ENCODE peak calls at places on chromosomes 1 and 21, in six cellular contexts. One of them, this sample, is unnamed. For H3F3A, the result is how much of the 10 kb centered on the place peaks cover.

GRCh38 chr1:12063141-12064072 is at the start of gene TNFRSF8:
- DNase-seq in neural progenitor cell: peak
- DNase-seq in MM.1S: no peak
- DNase-seq in SK-N-SH: peak
- DNase-seq in GM23248: peak
- DNase-seq in GM23338: peak
- DNase-seq in this sample: no peak

GRCh38 chr1:162335126-162335525 is 41.5 kb downstream of the SPATA46 start:
- DNase-seq in MM.1S: no peak
- DNase-seq in GM23248: no peak
- DNase-seq in SK-N-SH: no peak
- DNase-seq in GM23338: no peak
- DNase-seq in neural progenitor cell: no peak
- DNase-seq in this sample: no peak

GRCh38 chr1:176670853-176671252 is 207.9 kb downstream of the PAPPA2 start:
- DNase-seq in GM23248: no peak
- DNase-seq in GM23338: peak
- DNase-seq in MM.1S: no peak
- DNase-seq in neural progenitor cell: no peak
- DNase-seq in SK-N-SH: no peak
- DNase-seq in this sample: no peak

GRCh38 chr1:861714-862113 is 62.0 kb upstream of the SAMD11 start:
- DNase-seq in GM23338: no peak
- DNase-seq in neural progenitor cell: no peak
- DNase-seq in SK-N-SH: no peak
- DNase-seq in MM.1S: no peak
- DNase-seq in GM23248: no peak
- DNase-seq in this sample: no peak

GRCh38 chr1:220457982-220458381 is 70.0 kb upstream of the MARK1 start:
- DNase-seq in GM23338: no peak
- DNase-seq in MM.1S: no peak
- DNase-seq in SK-N-SH: no peak
- DNase-seq in GM23248: no peak
- DNase-seq in neural progenitor cell: no peak
- DNase-seq in this sample: no peak

GRCh38 chr1:206890125-206890637 is 7.1 kb upstream of the IL24 start:
- DNase-seq in neural progenitor cell: no peak
- DNase-seq in GM23338: peak
- DNase-seq in GM23248: peak
- DNase-seq in MM.1S: no peak
- DNase-seq in SK-N-SH: no peak
- DNase-seq in this sample: peak

GRCh38 chr21:38639782-38640750 is 141.8 kb upstream of the ERG start:
- DNase-seq in SK-N-SH: no peak
- DNase-seq in GM23338: no peak
- DNase-seq in neural progenitor cell: no peak
- DNase-seq in GM23248: no peak
- DNase-seq in MM.1S: no peak
- DNase-seq in this sample: no peak

GRCh38 chr1:209168204-209168603 is 415.3 kb upstream of the CAMK1G start:
- DNase-seq in MM.1S: no peak
- DNase-seq in neural progenitor cell: no peak
- DNase-seq in GM23338: no peak
- DNase-seq in GM23248: peak
- DNase-seq in SK-N-SH: no peak
- DNase-seq in this sample: peak

GRCh38 chr1:79197421-79197820 is 190.9 kb upstream of the ADGRL4 start:
- DNase-seq in GM23248: peak
- DNase-seq in MM.1S: no peak
- DNase-seq in SK-N-SH: peak
- DNase-seq in GM23338: peak
- DNase-seq in neural progenitor cell: peak
- DNase-seq in this sample: peak

GRCh38 chr1:10063878-10064277 is 31.1 kb downstream of the UBE4B start:
- DNase-seq in MM.1S: no peak
- DNase-seq in SK-N-SH: no peak
- DNase-seq in GM23338: no peak
- DNase-seq in GM23248: no peak
- DNase-seq in neural progenitor cell: no peak
- DNase-seq in this sample: no peak
- H2AFZ ChIP-seq in MM.1S: no peak
- H2AFZ ChIP-seq in SK-N-SH: no peak
- H2AFZ ChIP-seq in GM23338: no peak
- H2AFZ ChIP-seq in GM23248: no peak
- H2AFZ ChIP-seq in neural progenitor cell: no peak
- H2AFZ ChIP-seq in this sample: no peak

DNA sequence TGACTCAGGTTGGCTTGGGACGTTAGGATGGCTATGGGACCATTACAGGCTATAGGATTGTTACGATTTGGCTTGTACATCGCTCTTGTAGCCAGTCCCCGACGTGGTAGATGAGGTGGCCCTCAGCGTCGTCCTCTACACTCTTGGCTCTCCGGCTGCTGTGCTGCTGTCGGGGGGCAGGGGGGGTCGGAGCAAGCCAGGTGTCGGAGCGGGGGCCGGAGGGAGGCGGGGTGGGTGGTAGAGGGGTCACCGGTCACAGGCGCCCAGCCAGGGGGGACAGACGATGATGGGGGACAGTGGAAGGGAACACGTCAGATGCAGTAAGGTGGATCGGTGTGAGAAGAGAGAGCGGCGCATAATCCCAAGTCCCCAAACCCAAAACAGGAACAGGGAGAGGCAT is 4.7 kb downstream of the CLK2 start:
- DNase-seq in SK-N-SH: no peak
- DNase-seq in MM.1S: no peak
- DNase-seq in neural progenitor cell: no peak
- DNase-seq in GM23338: no peak
- DNase-seq in GM23248: no peak
- DNase-seq in this sample: no peak
- H3F3A ChIP-seq in SK-N-SH: under half
- H3F3A ChIP-seq in MM.1S: under half
- H3F3A ChIP-seq in neural progenitor cell: half or more
- H3F3A ChIP-seq in GM23338: half or more
- H3F3A ChIP-seq in GM23248: half or more
- H3F3A ChIP-seq in this sample: under half

GRCh38 chr1:116769561-116769977 is 15.3 kb downstream of the CD2 start:
- DNase-seq in GM23248: peak
- DNase-seq in MM.1S: peak
- DNase-seq in neural progenitor cell: no peak
- DNase-seq in GM23338: no peak
- DNase-seq in SK-N-SH: no peak
- DNase-seq in this sample: peak
- H2AFZ ChIP-seq in GM23248: no peak
- H2AFZ ChIP-seq in MM.1S: peak
- H2AFZ ChIP-seq in neural progenitor cell: no peak
- H2AFZ ChIP-seq in GM23338: no peak
- H2AFZ ChIP-seq in SK-N-SH: no peak
- H2AFZ ChIP-seq in this sample: no peak

GRCh38 chr1:38463074-38463473 is 396.5 kb downstream of the RRAGC start:
- DNase-seq in neural progenitor cell: no peak
- DNase-seq in MM.1S: no peak
- DNase-seq in SK-N-SH: no peak
- DNase-seq in GM23338: no peak
- DNase-seq in GM23248: no peak
- DNase-seq in this sample: no peak
- H3F3A ChIP-seq in neural progenitor cell: under half
- H3F3A ChIP-seq in MM.1S: under half
- H3F3A ChIP-seq in SK-N-SH: under half
- H3F3A ChIP-seq in GM23338: under half
- H3F3A ChIP-seq in GM23248: under half
- H3F3A ChIP-seq in this sample: under half

GRCh38 chr21:33042812-33043211 is 17.1 kb downstream of the OLIG2 start:
- DNase-seq in neural progenitor cell: no peak
- DNase-seq in GM23248: peak
- DNase-seq in MM.1S: no peak
- DNase-seq in GM23338: no peak
- DNase-seq in SK-N-SH: no peak
- DNase-seq in this sample: peak

GRCh38 chr21:33039542-33039941 is 13.8 kb downstream of the OLIG2 start:
- DNase-seq in GM23248: no peak
- DNase-seq in GM23338: peak
- DNase-seq in SK-N-SH: no peak
- DNase-seq in neural progenitor cell: peak
- DNase-seq in MM.1S: no peak
- DNase-seq in this sample: no peak

GRCh38 chr21:33040215-33040614 is 14.5 kb downstream of the OLIG2 start:
- DNase-seq in GM23338: no peak
- DNase-seq in GM23248: no peak
- DNase-seq in neural progenitor cell: no peak
- DNase-seq in SK-N-SH: no peak
- DNase-seq in MM.1S: no peak
- DNase-seq in this sample: no peak

GRCh38 chr21:33046455-33046854 is 20.7 kb downstream of the OLIG2 start:
- DNase-seq in GM23338: peak
- DNase-seq in neural progenitor cell: no peak
- DNase-seq in SK-N-SH: no peak
- DNase-seq in GM23248: no peak
- DNase-seq in MM.1S: no peak
- DNase-seq in this sample: no peak

DNA sequence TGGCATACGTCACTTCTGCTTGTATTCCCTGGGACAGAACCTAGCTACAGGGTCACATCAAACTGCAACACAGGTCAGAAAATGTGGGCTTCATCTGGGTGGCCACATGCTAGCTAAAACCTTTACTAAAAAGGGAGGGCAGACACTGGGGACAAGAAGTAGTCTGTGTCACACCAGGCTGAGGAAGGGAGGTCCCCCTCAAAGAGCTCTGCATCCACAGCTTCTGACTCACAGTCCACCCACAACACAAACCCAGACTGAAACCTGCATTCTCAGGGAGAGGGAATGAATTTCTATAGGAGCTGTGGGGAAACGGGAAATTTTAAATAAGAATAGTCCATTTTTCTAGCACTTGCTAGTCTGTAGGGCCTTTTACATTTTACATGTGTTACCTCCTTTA is 16.2 kb downstream of the OLIG2 start:
- DNase-seq in GM23338: no peak
- DNase-seq in neural progenitor cell: no peak
- DNase-seq in GM23248: peak
- DNase-seq in MM.1S: no peak
- DNase-seq in SK-N-SH: no peak
- DNase-seq in this sample: no peak
- H2AFZ ChIP-seq in GM23338: no peak
- H2AFZ ChIP-seq in neural progenitor cell: no peak
- H2AFZ ChIP-seq in GM23248: no peak
- H2AFZ ChIP-seq in MM.1S: no peak
- H2AFZ ChIP-seq in SK-N-SH: no peak
- H2AFZ ChIP-seq in this sample: no peak

DNA sequence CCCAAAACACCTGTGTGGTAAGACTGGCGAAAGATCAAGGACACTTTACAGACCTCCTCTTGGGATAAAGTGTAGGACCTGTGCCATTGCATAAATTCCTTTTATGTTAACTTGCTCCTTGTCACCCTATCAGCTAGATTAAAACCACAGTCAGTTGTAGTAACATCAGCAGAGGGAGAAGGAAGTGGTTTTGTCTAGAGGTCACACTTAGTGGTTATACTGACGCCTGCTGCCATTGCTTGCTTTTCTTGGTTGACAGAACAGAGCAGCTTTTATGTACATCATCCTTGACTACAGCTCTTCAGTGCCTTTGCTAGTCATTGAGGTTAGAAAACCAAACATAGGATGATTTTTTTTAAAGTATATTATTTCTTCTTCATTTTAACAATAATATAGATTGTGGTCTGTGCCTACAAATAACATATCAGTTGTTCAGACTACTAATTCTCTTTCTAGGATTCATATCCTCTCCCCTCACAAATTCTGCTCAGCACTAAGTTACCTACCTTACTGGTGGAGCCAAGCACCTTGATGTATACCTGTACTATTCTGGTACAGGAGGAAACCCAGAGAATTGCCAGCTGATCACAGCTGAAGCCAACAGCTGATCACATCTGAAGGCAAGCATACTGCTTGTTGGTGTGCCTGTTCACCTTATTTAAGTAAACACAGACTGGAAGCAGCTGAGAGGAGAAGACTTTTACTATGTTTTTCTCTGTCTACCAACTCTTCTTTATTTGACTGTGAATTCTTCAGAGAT is 101.6 kb downstream of the PBX1 start:
- DNase-seq in SK-N-SH: no peak
- DNase-seq in GM23338: no peak
- DNase-seq in neural progenitor cell: no peak
- DNase-seq in MM.1S: peak
- DNase-seq in GM23248: peak
- DNase-seq in this sample: peak
- H3F3A ChIP-seq in SK-N-SH: under half
- H3F3A ChIP-seq in GM23338: under half
- H3F3A ChIP-seq in neural progenitor cell: under half
- H3F3A ChIP-seq in MM.1S: under half
- H3F3A ChIP-seq in GM23248: under half
- H3F3A ChIP-seq in this sample: under half

DNA sequence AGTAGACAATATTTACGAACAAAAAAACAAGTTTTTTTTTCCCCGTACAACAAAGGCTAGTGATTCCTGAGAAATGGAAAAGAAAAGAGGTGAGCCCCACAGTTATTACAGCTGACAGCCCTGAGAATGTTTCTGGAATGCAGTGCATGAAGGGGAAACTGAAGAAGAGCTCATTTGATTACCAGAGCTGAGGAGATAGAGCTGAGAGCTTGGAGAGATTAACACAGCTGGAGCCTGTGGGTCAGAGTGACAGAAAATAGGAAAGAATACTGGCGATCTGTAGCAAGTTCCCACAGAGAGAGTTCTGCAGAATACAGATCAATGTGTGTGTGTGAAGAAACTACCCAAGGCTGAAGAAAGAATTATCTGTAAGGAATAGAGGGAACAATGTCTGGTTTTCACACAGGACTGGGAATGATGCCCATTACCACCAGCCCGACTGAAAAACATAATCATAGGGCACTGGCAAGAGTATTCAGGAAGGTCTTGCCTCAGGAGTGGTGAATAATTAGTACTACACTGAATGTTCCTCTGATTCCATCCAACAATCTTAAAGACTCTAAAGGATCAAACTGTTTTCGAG is 103.6 kb upstream of the SNX7 start:
- DNase-seq in neural progenitor cell: peak
- DNase-seq in MM.1S: no peak
- DNase-seq in GM23248: no peak
- DNase-seq in SK-N-SH: no peak
- DNase-seq in GM23338: peak
- DNase-seq in this sample: no peak
- H2AFZ ChIP-seq in neural progenitor cell: no peak
- H2AFZ ChIP-seq in MM.1S: no peak
- H2AFZ ChIP-seq in GM23248: no peak
- H2AFZ ChIP-seq in SK-N-SH: no peak
- H2AFZ ChIP-seq in GM23338: no peak
- H2AFZ ChIP-seq in this sample: no peak